ENCODE peak calls at places on chromosomes 12 and 14, in five cellular contexts. One of them, this sample, is unnamed.

GRCh38 chr12:31849090-31849687 is 110.0 kb upstream of the RESF1 start:
- DNase-seq in fibroblast of the aortic adventitia: no peak
- DNase-seq in Peyer's patch: no peak
- DNase-seq in smooth muscle cell of the brain vasculature: no peak
- DNase-seq in AG09309: no peak
- DNase-seq in this sample: no peak

GRCh38 chr12:62006076-62006732 is 254.0 kb upstream of the USP15 start:
- DNase-seq in AG09309: peak; percentile 3
- DNase-seq in fibroblast of the aortic adventitia: peak; percentile 42
- DNase-seq in smooth muscle cell of the brain vasculature: no peak
- DNase-seq in Peyer's patch: no peak
- DNase-seq in this sample: peak; percentile 66

GRCh38 chr12:59874781-59875180 is 279.0 kb downstream of the SLC16A7 start:
- DNase-seq in fibroblast of the aortic adventitia: no peak
- DNase-seq in smooth muscle cell of the brain vasculature: no peak
- DNase-seq in Peyer's patch: no peak
- DNase-seq in AG09309: no peak
- DNase-seq in this sample: no peak

GRCh38 chr12:107446476-107446875 is 239.1 kb upstream of the PWP1 start:
- DNase-seq in Peyer's patch: peak; percentile 1
- DNase-seq in AG09309: no peak
- DNase-seq in fibroblast of the aortic adventitia: no peak
- DNase-seq in smooth muscle cell of the brain vasculature: no peak
- DNase-seq in this sample: no peak

GRCh38 chr12:100216337-100216736 is 15.7 kb downstream of the ACTR6 start:
- DNase-seq in Peyer's patch: no peak
- DNase-seq in fibroblast of the aortic adventitia: no peak
- DNase-seq in smooth muscle cell of the brain vasculature: no peak
- DNase-seq in AG09309: no peak
- DNase-seq in this sample: no peak

GRCh38 chr14:21205026-21205677 is 49.3 kb upstream of the OR5AU1 start:
- DNase-seq in Peyer's patch: no peak
- DNase-seq in AG09309: no peak
- DNase-seq in fibroblast of the aortic adventitia: no peak
- DNase-seq in smooth muscle cell of the brain vasculature: no peak
- DNase-seq in this sample: no peak

GRCh38 chr12:92769124-92769901 is 66.5 kb downstream of the PLEKHG7 start:
- DNase-seq in Peyer's patch: no peak
- DNase-seq in smooth muscle cell of the brain vasculature: no peak
- DNase-seq in fibroblast of the aortic adventitia: peak; percentile 53
- DNase-seq in AG09309: no peak
- DNase-seq in this sample: peak; percentile 47

GRCh38 chr14:105207460-105207901 is 26.4 kb upstream of the NUDT14 start:
- DNase-seq in AG09309: no peak
- DNase-seq in Peyer's patch: no peak
- DNase-seq in fibroblast of the aortic adventitia: no peak
- DNase-seq in smooth muscle cell of the brain vasculature: no peak
- DNase-seq in this sample: no peak

GRCh38 chr12:6384499-6385436 is 806 bp downstream of the LTBR start:
- DNase-seq in fibroblast of the aortic adventitia: no peak
- DNase-seq in Peyer's patch: peak; percentile 73
- DNase-seq in smooth muscle cell of the brain vasculature: no peak
- DNase-seq in AG09309: no peak
- DNase-seq in this sample: no peak

GRCh38 chr14:83874662-83875061 is 1655.3 kb upstream of the FLRT2 start:
- DNase-seq in fibroblast of the aortic adventitia: no peak
- DNase-seq in AG09309: no peak
- DNase-seq in Peyer's patch: no peak
- DNase-seq in smooth muscle cell of the brain vasculature: no peak
- DNase-seq in this sample: no peak

GRCh38 chr14:91942946-91943345 is 4.5 kb downstream of the FBLN5 start:
- DNase-seq in fibroblast of the aortic adventitia: no peak
- DNase-seq in Peyer's patch: no peak
- DNase-seq in smooth muscle cell of the brain vasculature: no peak
- DNase-seq in AG09309: no peak
- DNase-seq in this sample: no peak

GRCh38 chr12:69024413-69024812 is 91.4 kb upstream of the CPM start:
- DNase-seq in Peyer's patch: peak; percentile 88
- DNase-seq in AG09309: no peak
- DNase-seq in fibroblast of the aortic adventitia: peak; percentile 68
- DNase-seq in smooth muscle cell of the brain vasculature: no peak
- DNase-seq in this sample: peak; percentile 72

GRCh38 chr12:89323568-89324218 is 28.6 kb downstream of the DUSP6 start:
- DNase-seq in AG09309: no peak
- DNase-seq in fibroblast of the aortic adventitia: no peak
- DNase-seq in smooth muscle cell of the brain vasculature: no peak
- DNase-seq in Peyer's patch: no peak
- DNase-seq in this sample: no peak

GRCh38 chr12:54368709-54369596 is 4.7 kb upstream of the GPR84 start:
- DNase-seq in smooth muscle cell of the brain vasculature: peak; percentile 79
- DNase-seq in Peyer's patch: peak; percentile 94
- DNase-seq in AG09309: peak; percentile 57
- DNase-seq in fibroblast of the aortic adventitia: peak; percentile 94
- DNase-seq in this sample: peak; percentile 91

GRCh38 chr14:96038920-96039632 is at the start of gene C14orf132:
- DNase-seq in smooth muscle cell of the brain vasculature: no peak
- DNase-seq in AG09309: no peak
- DNase-seq in fibroblast of the aortic adventitia: peak; percentile 51
- DNase-seq in Peyer's patch: peak; percentile 69
- DNase-seq in this sample: peak; percentile 29

GRCh38 chr12:124938066-124938465 is 23.6 kb upstream of the UBC start:
- DNase-seq in Peyer's patch: no peak
- DNase-seq in AG09309: no peak
- DNase-seq in smooth muscle cell of the brain vasculature: no peak
- DNase-seq in fibroblast of the aortic adventitia: peak; percentile 19
- DNase-seq in this sample: no peak

GRCh38 chr12:47272412-47273190 is 192.8 kb upstream of the AMIGO2 start:
- DNase-seq in fibroblast of the aortic adventitia: no peak
- DNase-seq in smooth muscle cell of the brain vasculature: no peak
- DNase-seq in AG09309: no peak
- DNase-seq in Peyer's patch: no peak
- DNase-seq in this sample: peak; percentile 60

GRCh38 chr14:51410846-51411245 is 170.8 kb downstream of the TMX1 start:
- DNase-seq in Peyer's patch: no peak
- DNase-seq in AG09309: no peak
- DNase-seq in fibroblast of the aortic adventitia: no peak
- DNase-seq in smooth muscle cell of the brain vasculature: peak; percentile 49
- DNase-seq in this sample: no peak

GRCh38 chr12:22447223-22447622 is 97.1 kb downstream of the C2CD5 start:
- DNase-seq in Peyer's patch: no peak
- DNase-seq in smooth muscle cell of the brain vasculature: no peak
- DNase-seq in AG09309: no peak
- DNase-seq in fibroblast of the aortic adventitia: no peak
- DNase-seq in this sample: no peak

GRCh38 chr14:103847439-103847953 is at the start of gene PPP1R13B:
- DNase-seq in fibroblast of the aortic adventitia: peak; percentile 72
- DNase-seq in smooth muscle cell of the brain vasculature: peak; percentile 35
- DNase-seq in AG09309: peak; percentile 20
- DNase-seq in Peyer's patch: peak; percentile 96
- DNase-seq in this sample: peak; percentile 89

GRCh38 chr12:105995986-105996385 is 142.8 kb downstream of the NUAK1 start:
- DNase-seq in fibroblast of the aortic adventitia: no peak
- DNase-seq in smooth muscle cell of the brain vasculature: no peak
- DNase-seq in AG09309: peak; percentile 85
- DNase-seq in Peyer's patch: no peak
- DNase-seq in this sample: no peak

GRCh38 chr14:101234588-101234937 is 326.7 kb upstream of the DIO3 start:
- DNase-seq in AG09309: no peak
- DNase-seq in Peyer's patch: no peak
- DNase-seq in fibroblast of the aortic adventitia: no peak
- DNase-seq in smooth muscle cell of the brain vasculature: no peak
- DNase-seq in this sample: no peak

GRCh38 chr12:57244306-57244696 is 6.7 kb downstream of the STAC3 start:
- DNase-seq in smooth muscle cell of the brain vasculature: no peak
- DNase-seq in AG09309: no peak
- DNase-seq in Peyer's patch: peak; percentile 28
- DNase-seq in fibroblast of the aortic adventitia: no peak
- DNase-seq in this sample: no peak

GRCh38 chr14:23015618-23016017 is 5.7 kb upstream of the C14orf93 start:
- DNase-seq in Peyer's patch: no peak
- DNase-seq in smooth muscle cell of the brain vasculature: no peak
- DNase-seq in fibroblast of the aortic adventitia: no peak
- DNase-seq in AG09309: no peak
- DNase-seq in this sample: no peak

GRCh38 chr12:26741828-26742227 is 91.2 kb downstream of the ITPR2 start:
- DNase-seq in AG09309: no peak
- DNase-seq in smooth muscle cell of the brain vasculature: no peak
- DNase-seq in fibroblast of the aortic adventitia: no peak
- DNase-seq in Peyer's patch: no peak
- DNase-seq in this sample: no peak

GRCh38 chr14:20499108-20499507 is 6.2 kb upstream of the RNASE10 start:
- DNase-seq in AG09309: no peak
- DNase-seq in fibroblast of the aortic adventitia: no peak
- DNase-seq in Peyer's patch: no peak
- DNase-seq in smooth muscle cell of the brain vasculature: no peak
- DNase-seq in this sample: no peak

GRCh38 chr14:94015223-94015622 is 10.9 kb upstream of the OTUB2 start:
- DNase-seq in Peyer's patch: no peak
- DNase-seq in AG09309: no peak
- DNase-seq in fibroblast of the aortic adventitia: no peak
- DNase-seq in smooth muscle cell of the brain vasculature: no peak
- DNase-seq in this sample: no peak

GRCh38 chr14:52950898-52951729 is at the start of gene FERMT2:
- DNase-seq in fibroblast of the aortic adventitia: peak; percentile 82
- DNase-seq in AG09309: peak; percentile 28
- DNase-seq in smooth muscle cell of the brain vasculature: peak; percentile 65
- DNase-seq in Peyer's patch: peak; percentile 74
- DNase-seq in this sample: peak; percentile 88

GRCh38 chr12:24530689-24531088 is 418.2 kb downstream of the BCAT1 start:
- DNase-seq in fibroblast of the aortic adventitia: no peak
- DNase-seq in AG09309: no peak
- DNase-seq in Peyer's patch: no peak
- DNase-seq in smooth muscle cell of the brain vasculature: no peak
- DNase-seq in this sample: peak; percentile 47

GRCh38 chr12:50234347-50234746 is 49.0 kb downstream of the LIMA1 start:
- DNase-seq in fibroblast of the aortic adventitia: peak; percentile 51
- DNase-seq in Peyer's patch: no peak
- DNase-seq in smooth muscle cell of the brain vasculature: no peak
- DNase-seq in AG09309: no peak
- DNase-seq in this sample: no peak

GRCh38 chr14:26849514-26849913 is 251.7 kb upstream of the NOVA1 start:
- DNase-seq in AG09309: no peak
- DNase-seq in Peyer's patch: no peak
- DNase-seq in fibroblast of the aortic adventitia: no peak
- DNase-seq in smooth muscle cell of the brain vasculature: no peak
- DNase-seq in this sample: no peak

GRCh38 chr12:3655331-3655900 is 97.5 kb downstream of the CRACR2A start:
- DNase-seq in smooth muscle cell of the brain vasculature: no peak
- DNase-seq in fibroblast of the aortic adventitia: peak; percentile 11
- DNase-seq in Peyer's patch: no peak
- DNase-seq in AG09309: no peak
- DNase-seq in this sample: peak; percentile 17

GRCh38 chr14:77883479-77884238 is 83.8 kb downstream of the ADCK1 start:
- DNase-seq in Peyer's patch: no peak
- DNase-seq in AG09309: no peak
- DNase-seq in fibroblast of the aortic adventitia: no peak
- DNase-seq in smooth muscle cell of the brain vasculature: no peak
- DNase-seq in this sample: no peak

GRCh38 chr12:42981379-42981778 is 391.8 kb upstream of the PRICKLE1 start:
- DNase-seq in fibroblast of the aortic adventitia: no peak
- DNase-seq in AG09309: no peak
- DNase-seq in Peyer's patch: no peak
- DNase-seq in smooth muscle cell of the brain vasculature: peak; percentile 26
- DNase-seq in this sample: no peak

GRCh38 chr12:111334393-111334915 is 34.4 kb downstream of the PHETA1 start:
- DNase-seq in smooth muscle cell of the brain vasculature: no peak
- DNase-seq in fibroblast of the aortic adventitia: no peak
- DNase-seq in AG09309: no peak
- DNase-seq in Peyer's patch: no peak
- DNase-seq in this sample: no peak

GRCh38 chr14:29085546-29085945 is 319.0 kb downstream of the FOXG1 start:
- DNase-seq in smooth muscle cell of the brain vasculature: no peak
- DNase-seq in fibroblast of the aortic adventitia: peak; percentile 14
- DNase-seq in AG09309: no peak
- DNase-seq in Peyer's patch: no peak
- DNase-seq in this sample: peak; percentile 10